ENCODE peak calls at places on chromosomes 3 and 15, in five cellular contexts. A is testis, G is left ventricle myocardium superior, K is activated B cell treated with CpG ODN at 0.5 μM for 24 hours, W is adrenal gland. N is an unnamed sample.

GRCh38 chr15:33442449-33442848 is 131.7 kb downstream of the RYR3 start:
- DNase-seq in A (no peak), G (no peak), K (no peak), W (no peak), N (no peak)

GRCh38 chr15:82105458-82106205 is 59.8 kb upstream of the MEX3B start:
- DNase-seq in A (peak), G (no peak), K (no peak), W (no peak), N (no peak)

GRCh38 chr3:10223676-10224639 is 24.3 kb upstream of the TATDN2 start:
- DNase-seq in A (no peak), G (no peak), K (peak), W (no peak), N (no peak)

GRCh38 chr3:138180375-138181029 is 5.8 kb upstream of the DBR1 start:
- DNase-seq in A (peak), G (no peak), K (no peak), W (no peak), N (peak)

GRCh38 chr3:44045476-44046275 is 196.0 kb upstream of the TOPAZ1 start:
- DNase-seq in A (no peak), G (no peak), K (peak), W (peak), N (no peak)

GRCh38 chr3:62875103-62876002 is at the start of gene CADPS:
- DNase-seq in A (peak), G (peak), K (no peak), W (peak), N (no peak)

GRCh38 chr15:66294157-66294931 is 976 bp downstream of the DIS3L start:
- DNase-seq in A (peak), G (no peak), K (no peak), W (peak), N (peak)

GRCh38 chr3:187572431-187572830 is 97.8 kb downstream of the SST start:
- DNase-seq in A (no peak), G (no peak), K (no peak), W (no peak), N (no peak)

GRCh38 chr15:62365795-62366442 is 200.8 kb upstream of the C2CD4B start:
- DNase-seq in A (no peak), G (no peak), K (no peak), W (no peak), N (no peak)

GRCh38 chr15:65377105-65377975 is 462 bp downstream of the IGDCC3 start:
- DNase-seq in A (no peak), G (peak), K (no peak), W (peak), N (no peak)

GRCh38 chr15:100183921-100184480 is 157.8 kb downstream of the ADAMTS17 start:
- DNase-seq in A (no peak), G (no peak), K (no peak), W (no peak), N (no peak)

GRCh38 chr15:40282870-40283614 is at the start of gene ANKRD63:
- DNase-seq in A (no peak), G (peak), K (peak), W (no peak), N (no peak)

GRCh38 chr3:49700453-49701128 is 11.2 kb downstream of the RNF123 start:
- DNase-seq in A (no peak), G (no peak), K (no peak), W (no peak), N (no peak)

GRCh38 chr15:79025802-79026201 is 64.8 kb downstream of the RASGRF1 start:
- DNase-seq in A (no peak), G (no peak), K (no peak), W (no peak), N (no peak)

GRCh38 chr3:108296239-108296638 is at the start of gene HHLA2:
- DNase-seq in A (no peak), G (no peak), K (no peak), W (no peak), N (no peak)

GRCh38 chr3:64878372-64878771 is 190.6 kb upstream of the ADAMTS9 start:
- DNase-seq in A (no peak), G (no peak), K (no peak), W (no peak), N (no peak)

GRCh38 chr15:72231847-72232461 is 964 bp upstream of the PKM start:
- DNase-seq in A (peak), G (peak), K (no peak), W (peak), N (peak)

GRCh38 chr15:25774871-25775270 is 88.3 kb downstream of the ATP10A start:
- DNase-seq in A (no peak), G (no peak), K (no peak), W (no peak), N (no peak)